ENCODE peak calls at places on chromosomes 2 and 18, in four cellular contexts. One of them, this sample, is unnamed.

GRCh38 chr2:95530734-95531133 is 46.2 kb upstream of the TRIM43B start:
- DNase-seq in HL-60: no peak
- DNase-seq in prostate gland: no peak
- DNase-seq in GM23338: no peak
- DNase-seq in this sample: no peak

GRCh38 chr2:46690825-46691224 is 211.5 kb downstream of the TMEM247 start:
- DNase-seq in prostate gland: no peak
- DNase-seq in GM23338: no peak
- DNase-seq in HL-60: no peak
- DNase-seq in this sample: no peak

GRCh38 chr2:38460313-38460712 is 83.2 kb upstream of the ATL2 start:
- DNase-seq in HL-60: no peak
- DNase-seq in GM23338: no peak
- DNase-seq in prostate gland: peak
- DNase-seq in this sample: no peak

GRCh38 chr18:75089748-75090327 is 119.1 kb downstream of the PTGR3 start:
- DNase-seq in GM23338: peak
- DNase-seq in prostate gland: no peak
- DNase-seq in HL-60: no peak
- DNase-seq in this sample: no peak

GRCh38 chr2:10223932-10224720 is 78.6 kb upstream of the HPCAL1 start:
- DNase-seq in HL-60: no peak
- DNase-seq in prostate gland: no peak
- DNase-seq in GM23338: no peak
- DNase-seq in this sample: no peak

GRCh38 chr2:33014268-33014667 is 67.5 kb downstream of the LTBP1 start:
- DNase-seq in GM23338: no peak
- DNase-seq in HL-60: no peak
- DNase-seq in prostate gland: no peak
- DNase-seq in this sample: no peak

GRCh38 chr2:145043399-145043834 is 523.5 kb upstream of the ZEB2 start:
- DNase-seq in HL-60: no peak
- DNase-seq in GM23338: no peak
- DNase-seq in prostate gland: no peak
- DNase-seq in this sample: peak

GRCh38 chr2:102144128-102144527 is 1.6 kb downstream of the IL1R1 start:
- DNase-seq in HL-60: no peak
- DNase-seq in prostate gland: peak
- DNase-seq in GM23338: no peak
- DNase-seq in this sample: no peak

GRCh38 chr2:179132076-179132475 is 82.1 kb upstream of the CCDC141 start:
- DNase-seq in prostate gland: no peak
- DNase-seq in HL-60: no peak
- DNase-seq in GM23338: no peak
- DNase-seq in this sample: peak

GRCh38 chr2:126307740-126308139 is 348.2 kb upstream of the GYPC start:
- DNase-seq in GM23338: no peak
- DNase-seq in prostate gland: no peak
- DNase-seq in HL-60: no peak
- DNase-seq in this sample: no peak

GRCh38 chr2:172672999-172673726 is 62.5 kb upstream of the RAPGEF4 start:
- DNase-seq in prostate gland: no peak
- DNase-seq in GM23338: no peak
- DNase-seq in HL-60: no peak
- DNase-seq in this sample: no peak

GRCh38 chr2:178449700-178450573 is 1.0 kb downstream of the PRKRA start:
- DNase-seq in prostate gland: no peak
- DNase-seq in HL-60: peak
- DNase-seq in GM23338: no peak
- DNase-seq in this sample: no peak

GRCh38 chr18:33755918-33756590 is 178.0 kb downstream of the ASXL3 start:
- DNase-seq in prostate gland: no peak
- DNase-seq in GM23338: no peak
- DNase-seq in HL-60: no peak
- DNase-seq in this sample: no peak

GRCh38 chr2:203534486-203535077 is 519 bp downstream of the RAPH1 start:
- DNase-seq in HL-60: no peak
- DNase-seq in GM23338: no peak
- DNase-seq in prostate gland: peak
- DNase-seq in this sample: no peak

GRCh38 chr2:108547606-108548005 is 13.3 kb downstream of the LIMS1 start:
- DNase-seq in prostate gland: no peak
- DNase-seq in HL-60: no peak
- DNase-seq in GM23338: no peak
- DNase-seq in this sample: no peak

GRCh38 chr2:153386481-153386891 is 92.1 kb downstream of the RPRM start:
- DNase-seq in prostate gland: no peak
- DNase-seq in GM23338: no peak
- DNase-seq in HL-60: no peak
- DNase-seq in this sample: no peak

GRCh38 chr18:24802439-24802838 is 342.0 kb downstream of the HRH4 start:
- DNase-seq in HL-60: no peak
- DNase-seq in prostate gland: no peak
- DNase-seq in GM23338: no peak
- DNase-seq in this sample: no peak

GRCh38 chr18:61602836-61603235 is 269.6 kb downstream of the CDH20 start:
- DNase-seq in HL-60: no peak
- DNase-seq in prostate gland: no peak
- DNase-seq in GM23338: no peak
- DNase-seq in this sample: no peak

GRCh38 chr2:239238839-239239606 is 161.8 kb downstream of the HDAC4 start:
- DNase-seq in GM23338: no peak
- DNase-seq in HL-60: no peak
- DNase-seq in prostate gland: no peak
- DNase-seq in this sample: no peak

GRCh38 chr2:14219306-14219705 is 413.2 kb upstream of the LRATD1 start:
- DNase-seq in prostate gland: no peak
- DNase-seq in HL-60: no peak
- DNase-seq in GM23338: no peak
- DNase-seq in this sample: no peak

GRCh38 chr2:171630812-171631626 is 56.2 kb upstream of the DYNC1I2 start:
- DNase-seq in HL-60: peak
- DNase-seq in GM23338: peak
- DNase-seq in prostate gland: no peak
- DNase-seq in this sample: no peak

GRCh38 chr2:132824716-132825115 is 154.7 kb upstream of the LYPD1 start:
- DNase-seq in prostate gland: no peak
- DNase-seq in GM23338: no peak
- DNase-seq in HL-60: no peak
- DNase-seq in this sample: no peak

GRCh38 chr2:236250286-236250685 is 13.9 kb downstream of the ASB18 start:
- DNase-seq in HL-60: no peak
- DNase-seq in prostate gland: no peak
- DNase-seq in GM23338: no peak
- DNase-seq in this sample: no peak

GRCh38 chr2:172791953-172792352 is 56.3 kb downstream of the RAPGEF4 start:
- DNase-seq in HL-60: no peak
- DNase-seq in GM23338: peak
- DNase-seq in prostate gland: no peak
- DNase-seq in this sample: no peak

GRCh38 chr2:134189009-134189717 is 64.7 kb upstream of the MGAT5 start:
- DNase-seq in prostate gland: no peak
- DNase-seq in GM23338: no peak
- DNase-seq in HL-60: no peak
- DNase-seq in this sample: no peak

GRCh38 chr18:63312731-63313408 is 6.7 kb downstream of the BCL2 start:
- DNase-seq in HL-60: no peak
- DNase-seq in GM23338: no peak
- DNase-seq in prostate gland: no peak
- DNase-seq in this sample: no peak

GRCh38 chr18:63311481-63312409 is 7.8 kb downstream of the BCL2 start:
- DNase-seq in prostate gland: no peak
- DNase-seq in HL-60: no peak
- DNase-seq in GM23338: no peak
- DNase-seq in this sample: no peak

GRCh38 chr18:63314991-63315662 is 4.4 kb downstream of the BCL2 start:
- DNase-seq in HL-60: no peak
- DNase-seq in prostate gland: no peak
- DNase-seq in GM23338: no peak
- DNase-seq in this sample: no peak

GRCh38 chr18:63314062-63314790 is 5.3 kb downstream of the BCL2 start:
- DNase-seq in GM23338: no peak
- DNase-seq in HL-60: no peak
- DNase-seq in prostate gland: no peak
- DNase-seq in this sample: no peak

DNA sequence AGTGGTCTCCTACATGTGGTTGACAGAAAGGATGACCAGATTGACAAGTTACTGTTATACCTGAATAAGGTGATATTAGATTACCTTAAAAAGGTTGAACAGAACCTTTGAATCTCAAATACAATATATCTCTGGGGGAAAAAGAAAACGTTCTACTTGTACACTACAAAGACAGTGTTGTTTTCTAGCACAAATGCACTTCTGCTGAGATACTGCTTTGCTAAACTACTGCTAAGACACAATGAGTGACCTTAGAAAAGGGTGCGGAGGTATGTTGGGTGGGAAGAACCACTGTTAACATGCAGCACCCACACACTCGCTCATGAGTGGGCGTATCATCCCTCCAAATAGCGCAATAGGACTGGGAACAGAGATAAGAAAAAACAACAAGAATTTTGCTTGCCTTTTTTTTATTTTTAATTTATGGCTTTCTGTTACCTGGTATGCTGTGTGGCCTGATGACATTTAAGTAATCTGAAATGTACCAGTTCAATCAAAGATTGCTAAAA is 6.1 kb downstream of the BCL2 start:
- DNase-seq in prostate gland: no peak
- DNase-seq in HL-60: no peak
- DNase-seq in GM23338: no peak
- DNase-seq in this sample: no peak
- TF ChIP-seq POLR2AphosphoS5 in prostate gland: no peak
- TF ChIP-seq POLR2AphosphoS5 in HL-60: no peak
- TF ChIP-seq POLR2AphosphoS5 in GM23338: no peak
- TF ChIP-seq POLR2AphosphoS5 in this sample: no peak

DNA sequence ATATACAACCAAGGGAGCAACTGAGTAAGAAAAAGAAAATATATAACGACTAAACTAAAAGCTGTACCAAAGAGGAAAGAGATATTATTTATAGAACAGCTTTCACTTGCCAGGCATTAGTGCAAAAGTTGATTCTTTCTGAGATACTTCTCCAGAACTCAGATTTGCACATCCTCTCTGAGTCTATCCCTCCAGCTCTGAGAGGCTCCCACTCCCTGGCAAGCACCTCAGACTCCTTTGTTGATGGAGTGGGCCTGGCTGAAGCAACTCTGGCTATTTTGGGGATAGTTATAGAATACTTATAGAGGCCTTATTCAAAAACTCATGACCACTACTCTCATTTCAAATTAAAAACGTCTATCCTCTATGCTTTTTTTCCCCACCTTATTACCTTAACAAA is 501.6 kb upstream of the TNP1 start:
- DNase-seq in prostate gland: no peak
- DNase-seq in HL-60: no peak
- DNase-seq in GM23338: no peak
- DNase-seq in this sample: no peak
- H3K27ac ChIP-seq in prostate gland: peak
- H3K27ac ChIP-seq in HL-60: no peak
- H3K27ac ChIP-seq in GM23338: no peak
- H3K27ac ChIP-seq in this sample: no peak

GRCh38 chr2:47905454-47906260 is 641 bp downstream of the FBXO11 start:
- DNase-seq in HL-60: peak
- DNase-seq in prostate gland: peak
- DNase-seq in GM23338: no peak
- DNase-seq in this sample: no peak
- TF ChIP-seq POLR2AphosphoS5 in HL-60: no peak
- TF ChIP-seq POLR2AphosphoS5 in prostate gland: no peak
- TF ChIP-seq POLR2AphosphoS5 in GM23338: no peak
- TF ChIP-seq POLR2AphosphoS5 in this sample: no peak

DNA sequence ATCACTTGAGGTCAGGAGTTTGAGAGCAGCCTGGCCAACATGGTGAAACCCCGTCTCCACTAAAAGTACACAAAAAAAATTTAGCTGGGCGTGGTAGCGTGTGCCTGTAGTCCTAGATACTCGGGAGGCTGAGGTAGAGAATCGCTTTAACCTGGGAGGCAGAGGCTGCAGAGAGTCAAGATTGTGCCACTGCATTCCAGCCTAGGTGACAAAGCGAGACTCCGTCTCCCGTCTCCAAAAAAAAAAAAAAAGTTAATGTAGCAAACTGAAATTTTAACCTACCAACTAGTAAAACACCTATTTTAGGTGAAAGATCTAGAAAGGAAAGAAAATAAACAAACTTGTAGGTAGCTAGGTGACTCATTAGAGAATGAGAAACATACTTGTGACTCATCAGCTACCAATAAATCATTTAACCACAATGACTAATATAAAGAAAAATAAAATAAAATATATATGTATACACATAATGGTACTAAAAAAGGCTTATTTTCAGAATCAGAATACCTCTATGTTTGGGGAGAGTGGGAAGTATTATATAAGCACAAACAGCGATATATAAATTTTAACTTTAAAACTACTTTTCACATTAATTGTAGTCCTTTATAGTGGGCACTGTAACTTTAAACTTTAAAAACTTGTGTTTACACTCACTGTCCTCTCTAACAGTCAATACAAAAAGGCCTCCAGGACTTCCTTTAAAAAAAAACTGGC is 36.6 kb downstream of the DARS1 start:
- DNase-seq in prostate gland: no peak
- DNase-seq in HL-60: no peak
- DNase-seq in GM23338: no peak
- DNase-seq in this sample: no peak
- H3K27ac ChIP-seq in prostate gland: no peak
- H3K27ac ChIP-seq in HL-60: no peak
- H3K27ac ChIP-seq in GM23338: no peak
- H3K27ac ChIP-seq in this sample: no peak

GRCh38 chr2:70089220-70089945 is 2.1 kb downstream of the PCBP1 start:
- DNase-seq in prostate gland: no peak
- DNase-seq in GM23338: peak
- DNase-seq in HL-60: peak
- DNase-seq in this sample: no peak
- TF ChIP-seq POLR2AphosphoS5 in prostate gland: peak
- TF ChIP-seq POLR2AphosphoS5 in GM23338: no peak
- TF ChIP-seq POLR2AphosphoS5 in HL-60: no peak
- TF ChIP-seq POLR2AphosphoS5 in this sample: no peak